ENCODE peak calls at places on chromosomes 13 and 19, in four cellular contexts. F, J, O and A are unnamed samples.

GRCh38 chr13:41053384-41053826 is 7.9 kb upstream of the WBP4 start:
- DNase-seq in F (no peak), J (no peak), O (no peak), A (no peak)

GRCh38 chr13:97456047-97456446 is 22.1 kb downstream of the RAP2A start:
- DNase-seq in F (no peak), J (no peak), O (no peak), A (no peak)

GRCh38 chr19:14603990-14604387 is 21.1 kb downstream of the CLEC17A start:
- DNase-seq in J (no peak), F (no peak), O (no peak), A (no peak)

GRCh38 chr13:48500652-48501197 is 32.2 kb downstream of the RCBTB2 start:
- DNase-seq in O (no peak), F (peak; percentile 26), J (peak; percentile 64), A (no peak)

GRCh38 chr13:108769213-108770070 is 140.0 kb downstream of the MYO16 start:
- DNase-seq in O (no peak), F (no peak), J (peak; percentile 46), A (no peak)

GRCh38 chr13:78129850-78130249 is 211.2 kb upstream of the EDNRB start:
- DNase-seq in F (no peak), O (no peak), J (no peak), A (no peak)

GRCh38 chr13:105894711-105895110 is 640.8 kb downstream of the EFNB2 start:
- DNase-seq in J (no peak), F (no peak), O (no peak), A (no peak)

GRCh38 chr13:76035711-76036110 is 399.6 kb downstream of the LMO7 start:
- DNase-seq in J (no peak), O (no peak), F (no peak), A (no peak)

GRCh38 chr19:51366050-51366998 is at the start of gene ETFB:
- DNase-seq in J (peak; percentile 99), O (peak; percentile 97), F (peak; percentile 90), A (peak; percentile 100)

GRCh38 chr19:21749090-21749489 is 18.3 kb downstream of the ZNF100 start:
- DNase-seq in J (no peak), O (no peak), F (no peak), A (no peak)

GRCh38 chr13:74695021-74695800 is 561.0 kb upstream of the KLF12 start:
- DNase-seq in O (no peak), J (no peak), F (no peak), A (no peak)

GRCh38 chr19:35792888-35793287 is 17.5 kb downstream of the ARHGAP33 start:
- DNase-seq in O (no peak), J (no peak), F (no peak), A (no peak)

GRCh38 chr13:44795176-44795575 is 194.1 kb downstream of the NUFIP1 start:
- DNase-seq in J (no peak), O (no peak), F (no peak), A (no peak)

GRCh38 chr19:44905437-44906160 is at the start of gene APOE:
- DNase-seq in O (no peak), F (no peak), J (peak; percentile 75), A (no peak)

GRCh38 chr13:44899967-44900366 is 89.3 kb downstream of the NUFIP1 start:
- DNase-seq in J (no peak), O (no peak), F (peak; percentile 52), A (peak; percentile 58)

GRCh38 chr19:17124025-17124424 is 48.4 kb downstream of the MYO9B start:
- DNase-seq in J (no peak), O (no peak), F (no peak), A (no peak)

GRCh38 chr13:46614582-46614981 is 61.6 kb downstream of the LRCH1 start:
- DNase-seq in F (no peak), J (no peak), O (no peak), A (no peak)

GRCh38 chr13:98565726-98566577 is 11.0 kb downstream of the STK24 start:
- DNase-seq in O (no peak), F (no peak), J (no peak), A (peak; percentile 71)